ENCODE peak calls at places on chromosomes 12 and 14, in eight cellular contexts. One of them, this sample, is unnamed.

GRCh38 chr14:31205681-31206535 is 1.7 kb downstream of the HECTD1 start:
- DNase-seq in OCI-LY7: peak; percentile 46
- DNase-seq in fibroblast of the aortic adventitia: peak; percentile 68
- DNase-seq in Caco-2: peak; percentile 50
- DNase-seq in HCT116: no peak
- DNase-seq in hepatocyte: peak; percentile 30
- DNase-seq in bronchial epithelial cell: peak; percentile 33
- DNase-seq in fibroblast of lung: peak; percentile 75
- DNase-seq in this sample: no peak

GRCh38 chr12:118206107-118206412 is 70.1 kb downstream of the PEBP1 start:
- DNase-seq in fibroblast of lung: no peak
- DNase-seq in HCT116: no peak
- DNase-seq in bronchial epithelial cell: no peak
- DNase-seq in Caco-2: peak; percentile 5
- DNase-seq in OCI-LY7: no peak
- DNase-seq in hepatocyte: peak; percentile 24
- DNase-seq in fibroblast of the aortic adventitia: no peak
- DNase-seq in this sample: no peak

GRCh38 chr12:102197789-102198188 is at the start of gene PMCH:
- DNase-seq in HCT116: no peak
- DNase-seq in fibroblast of the aortic adventitia: peak; percentile 43
- DNase-seq in OCI-LY7: no peak
- DNase-seq in fibroblast of lung: peak; percentile 74
- DNase-seq in hepatocyte: no peak
- DNase-seq in bronchial epithelial cell: peak; percentile 87
- DNase-seq in Caco-2: no peak
- DNase-seq in this sample: no peak

GRCh38 chr12:91579516-91580263 is 397.1 kb upstream of the DCN start:
- DNase-seq in OCI-LY7: no peak
- DNase-seq in Caco-2: no peak
- DNase-seq in HCT116: no peak
- DNase-seq in bronchial epithelial cell: peak; percentile 38
- DNase-seq in fibroblast of lung: no peak
- DNase-seq in hepatocyte: no peak
- DNase-seq in fibroblast of the aortic adventitia: no peak
- DNase-seq in this sample: no peak

GRCh38 chr14:42174357-42174756 is 567.7 kb downstream of the LRFN5 start:
- DNase-seq in hepatocyte: no peak
- DNase-seq in Caco-2: no peak
- DNase-seq in OCI-LY7: no peak
- DNase-seq in HCT116: no peak
- DNase-seq in bronchial epithelial cell: no peak
- DNase-seq in fibroblast of the aortic adventitia: no peak
- DNase-seq in fibroblast of lung: no peak
- DNase-seq in this sample: no peak

GRCh38 chr12:111995782-111996480 is 17.0 kb downstream of the TMEM116 start:
- DNase-seq in hepatocyte: no peak
- DNase-seq in fibroblast of the aortic adventitia: no peak
- DNase-seq in OCI-LY7: no peak
- DNase-seq in fibroblast of lung: no peak
- DNase-seq in bronchial epithelial cell: no peak
- DNase-seq in HCT116: no peak
- DNase-seq in Caco-2: no peak
- DNase-seq in this sample: no peak

GRCh38 chr14:38171197-38171596 is 36.5 kb upstream of the SSTR1 start:
- DNase-seq in fibroblast of lung: peak; percentile 25
- DNase-seq in OCI-LY7: no peak
- DNase-seq in fibroblast of the aortic adventitia: no peak
- DNase-seq in HCT116: no peak
- DNase-seq in hepatocyte: no peak
- DNase-seq in bronchial epithelial cell: peak; percentile 38
- DNase-seq in Caco-2: no peak
- DNase-seq in this sample: peak; percentile 31

GRCh38 chr12:29762637-29763300 is 21.0 kb downstream of the TMTC1 start:
- DNase-seq in HCT116: no peak
- DNase-seq in fibroblast of lung: no peak
- DNase-seq in fibroblast of the aortic adventitia: peak; percentile 56
- DNase-seq in bronchial epithelial cell: no peak
- DNase-seq in OCI-LY7: no peak
- DNase-seq in hepatocyte: no peak
- DNase-seq in Caco-2: no peak
- DNase-seq in this sample: no peak

GRCh38 chr12:53709671-53710070 is 17.6 kb downstream of the CALCOCO1 start:
- DNase-seq in HCT116: no peak
- DNase-seq in Caco-2: no peak
- DNase-seq in fibroblast of lung: peak; percentile 38
- DNase-seq in hepatocyte: no peak
- DNase-seq in OCI-LY7: no peak
- DNase-seq in bronchial epithelial cell: no peak
- DNase-seq in fibroblast of the aortic adventitia: no peak
- DNase-seq in this sample: no peak

GRCh38 chr12:52355181-52355580 is 12.1 kb downstream of the KRT85 start:
- DNase-seq in hepatocyte: no peak
- DNase-seq in HCT116: no peak
- DNase-seq in Caco-2: no peak
- DNase-seq in fibroblast of the aortic adventitia: no peak
- DNase-seq in OCI-LY7: no peak
- DNase-seq in fibroblast of lung: no peak
- DNase-seq in bronchial epithelial cell: no peak
- DNase-seq in this sample: no peak

GRCh38 chr14:61388173-61388975 is 67.0 kb downstream of the PRKCH start:
- DNase-seq in fibroblast of the aortic adventitia: peak; percentile 50
- DNase-seq in HCT116: peak; percentile 26
- DNase-seq in Caco-2: peak; percentile 33
- DNase-seq in fibroblast of lung: peak; percentile 25
- DNase-seq in hepatocyte: no peak
- DNase-seq in OCI-LY7: no peak
- DNase-seq in bronchial epithelial cell: peak; percentile 91
- DNase-seq in this sample: no peak

GRCh38 chr12:47276253-47277070 is 196.7 kb upstream of the AMIGO2 start:
- DNase-seq in fibroblast of the aortic adventitia: no peak
- DNase-seq in HCT116: no peak
- DNase-seq in bronchial epithelial cell: peak; percentile 94
- DNase-seq in hepatocyte: peak; percentile 53
- DNase-seq in Caco-2: peak; percentile 48
- DNase-seq in fibroblast of lung: peak; percentile 79
- DNase-seq in OCI-LY7: peak; percentile 79
- DNase-seq in this sample: peak; percentile 32

GRCh38 chr12:123854918-123855317 is 92.8 kb downstream of the DNAH10 start:
- DNase-seq in Caco-2: peak; percentile 11
- DNase-seq in fibroblast of lung: no peak
- DNase-seq in OCI-LY7: no peak
- DNase-seq in hepatocyte: no peak
- DNase-seq in fibroblast of the aortic adventitia: no peak
- DNase-seq in HCT116: no peak
- DNase-seq in bronchial epithelial cell: no peak
- DNase-seq in this sample: no peak

GRCh38 chr12:26121841-26122680 is 2.8 kb downstream of the BHLHE41 start:
- DNase-seq in fibroblast of the aortic adventitia: peak; percentile 20
- DNase-seq in bronchial epithelial cell: no peak
- DNase-seq in fibroblast of lung: peak; percentile 44
- DNase-seq in hepatocyte: peak; percentile 67
- DNase-seq in HCT116: no peak
- DNase-seq in Caco-2: peak; percentile 54
- DNase-seq in OCI-LY7: peak; percentile 3
- DNase-seq in this sample: no peak

GRCh38 chr14:99576304-99576703 is 27.7 kb downstream of the CCDC85C start:
- DNase-seq in fibroblast of the aortic adventitia: no peak
- DNase-seq in Caco-2: peak; percentile 57
- DNase-seq in hepatocyte: no peak
- DNase-seq in fibroblast of lung: no peak
- DNase-seq in HCT116: no peak
- DNase-seq in bronchial epithelial cell: no peak
- DNase-seq in OCI-LY7: no peak
- DNase-seq in this sample: no peak

GRCh38 chr14:88955470-88955869 is 131.0 kb downstream of the TTC8 start:
- DNase-seq in HCT116: no peak
- DNase-seq in hepatocyte: no peak
- DNase-seq in OCI-LY7: no peak
- DNase-seq in fibroblast of the aortic adventitia: no peak
- DNase-seq in fibroblast of lung: peak; percentile 67
- DNase-seq in Caco-2: no peak
- DNase-seq in bronchial epithelial cell: no peak
- DNase-seq in this sample: no peak

GRCh38 chr12:15650399-15651128 is 138.6 kb downstream of the EPS8 start:
- DNase-seq in bronchial epithelial cell: no peak
- DNase-seq in OCI-LY7: no peak
- DNase-seq in Caco-2: no peak
- DNase-seq in fibroblast of lung: no peak
- DNase-seq in fibroblast of the aortic adventitia: no peak
- DNase-seq in hepatocyte: no peak
- DNase-seq in HCT116: no peak
- DNase-seq in this sample: no peak

DNA sequence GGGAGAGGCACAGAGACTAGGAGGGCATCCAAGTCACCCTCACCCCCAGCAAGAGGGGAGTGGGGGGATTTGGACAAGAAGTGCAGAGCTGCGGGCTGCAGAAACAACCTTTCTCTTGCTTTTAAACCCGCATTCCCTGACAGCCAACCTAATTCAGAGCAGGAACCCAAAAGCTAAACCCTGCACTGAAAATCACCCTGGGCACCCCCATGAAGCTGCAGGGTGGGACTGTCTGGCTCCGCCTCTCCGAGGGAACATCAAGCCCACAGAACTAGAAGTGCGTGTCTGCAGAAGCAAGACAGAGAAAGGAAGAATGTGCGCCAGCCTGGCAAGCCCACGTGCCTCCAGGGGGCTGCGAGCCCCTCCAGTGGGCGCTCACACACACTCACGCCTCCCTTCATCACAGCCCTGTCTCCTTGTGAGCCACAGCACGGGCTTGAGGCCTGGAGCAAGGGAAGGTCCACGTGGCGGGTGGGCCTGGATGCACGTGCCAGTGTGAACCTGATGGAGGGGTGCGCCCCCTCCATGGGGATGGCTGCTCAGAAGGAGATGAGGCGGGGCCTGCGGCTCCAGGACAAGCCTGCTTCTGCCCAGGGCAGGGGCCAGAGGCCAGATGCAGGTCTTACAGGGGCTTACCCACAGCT is 27.8 kb upstream of the PNMA1 start:
- DNase-seq in OCI-LY7: peak; percentile 11
- DNase-seq in fibroblast of the aortic adventitia: no peak
- DNase-seq in bronchial epithelial cell: no peak
- DNase-seq in hepatocyte: peak; percentile 52
- DNase-seq in Caco-2: no peak
- DNase-seq in fibroblast of lung: no peak
- DNase-seq in HCT116: no peak
- DNase-seq in this sample: no peak
- H3K4me3 ChIP-seq in OCI-LY7: peak overlapping the region; percentile 58
- H3K4me3 ChIP-seq in fibroblast of the aortic adventitia: peak overlapping the region; percentile 44
- H3K4me3 ChIP-seq in bronchial epithelial cell: no peak overlapping the region
- H3K4me3 ChIP-seq in hepatocyte: no peak overlapping the region
- H3K4me3 ChIP-seq in Caco-2: peak overlapping the region; percentile 9
- H3K4me3 ChIP-seq in fibroblast of lung: peak overlapping the region; percentile 38
- H3K4me3 ChIP-seq in HCT116: peak overlapping the region; percentile 52
- H3K4me3 ChIP-seq in this sample: peak overlapping the region; percentile 19

GRCh38 chr12:6613776-6614512 is 6.8 kb upstream of the CHD4 start:
- DNase-seq in Caco-2: peak; percentile 80
- DNase-seq in bronchial epithelial cell: peak; percentile 79
- DNase-seq in HCT116: peak; percentile 95
- DNase-seq in fibroblast of the aortic adventitia: peak; percentile 99
- DNase-seq in fibroblast of lung: peak; percentile 97
- DNase-seq in OCI-LY7: peak; percentile 42
- DNase-seq in hepatocyte: peak; percentile 98
- DNase-seq in this sample: peak; percentile 94
- TF ChIP-seq CTCF in Caco-2: no peak
- TF ChIP-seq CTCF in bronchial epithelial cell: no peak
- TF ChIP-seq CTCF in HCT116: peak; percentile 27
- TF ChIP-seq CTCF in fibroblast of the aortic adventitia: peak; percentile 12
- TF ChIP-seq CTCF in fibroblast of lung: peak; percentile 4
- TF ChIP-seq CTCF in OCI-LY7: peak; percentile 48
- TF ChIP-seq CTCF in hepatocyte: peak; percentile 16
- TF ChIP-seq CTCF in this sample: no peak

GRCh38 chr12:106133136-106134087 is 5.3 kb downstream of the NUAK1 start:
- DNase-seq in fibroblast of the aortic adventitia: no peak
- DNase-seq in Caco-2: peak; percentile 53
- DNase-seq in bronchial epithelial cell: peak; percentile 88
- DNase-seq in fibroblast of lung: peak; percentile 81
- DNase-seq in HCT116: no peak
- DNase-seq in hepatocyte: no peak
- DNase-seq in OCI-LY7: no peak
- DNase-seq in this sample: no peak
- H3K4me3 ChIP-seq in fibroblast of the aortic adventitia: no peak overlapping the region
- H3K4me3 ChIP-seq in Caco-2: no peak overlapping the region
- H3K4me3 ChIP-seq in bronchial epithelial cell: no peak overlapping the region
- H3K4me3 ChIP-seq in fibroblast of lung: no peak overlapping the region
- H3K4me3 ChIP-seq in HCT116: peak overlapping the region; percentile 23
- H3K4me3 ChIP-seq in hepatocyte: no peak overlapping the region
- H3K4me3 ChIP-seq in OCI-LY7: no peak overlapping the region
- H3K4me3 ChIP-seq in this sample: no peak overlapping the region

GRCh38 chr12:96710127-96710745 is 196.8 kb upstream of the NEDD1 start:
- DNase-seq in Caco-2: peak; percentile 36
- DNase-seq in HCT116: no peak
- DNase-seq in OCI-LY7: no peak
- DNase-seq in hepatocyte: peak; percentile 25
- DNase-seq in bronchial epithelial cell: peak; percentile 23
- DNase-seq in fibroblast of lung: no peak
- DNase-seq in fibroblast of the aortic adventitia: no peak
- DNase-seq in this sample: no peak
- TF ChIP-seq CTCF in Caco-2: no peak
- TF ChIP-seq CTCF in HCT116: no peak
- TF ChIP-seq CTCF in OCI-LY7: no peak
- TF ChIP-seq CTCF in hepatocyte: peak; percentile 12
- TF ChIP-seq CTCF in bronchial epithelial cell: peak; percentile 23
- TF ChIP-seq CTCF in fibroblast of lung: no peak
- TF ChIP-seq CTCF in fibroblast of the aortic adventitia: no peak
- TF ChIP-seq CTCF in this sample: no peak

This sample was measured in HFF-Myc.